ENCODE peak calls at places on chromosomes 11 and 22, in five cellular contexts. L is psoas muscle, Q is fibroblast of lung, E is neural progenitor cell, D is SK-N-SH. I is an unnamed sample.

GRCh38 chr11:107427569-107428180 is 29.9 kb downstream of the CWF19L2 start:
- DNase-seq in D (no peak), E (no peak), L (no peak), Q (peak), I (no peak)

GRCh38 chr11:45906096-45906682 is 882 bp downstream of the FREY1 start:
- DNase-seq in E (no peak), L (no peak), Q (no peak), D (no peak), I (no peak)

GRCh38 chr11:72010529-72011233 is 12.0 kb downstream of the IL18BP start:
- DNase-seq in L (no peak), Q (no peak), D (no peak), E (no peak), I (no peak)

GRCh38 chr11:43784301-43784700 is 96.3 kb upstream of the ALKBH3 start:
- DNase-seq in D (no peak), L (no peak), Q (no peak), E (no peak), I (no peak)

GRCh38 chr11:3353066-3353465 is 25.9 kb downstream of the ZNF195 start:
- DNase-seq in E (no peak), Q (no peak), D (no peak), L (no peak), I (no peak)

GRCh38 chr11:79082920-79083319 is 357.9 kb downstream of the TENM4 start:
- DNase-seq in Q (no peak), L (no peak), D (no peak), E (peak), I (no peak)

GRCh38 chr22:29290061-29290460 is 16.4 kb upstream of the GAS2L1 start:
- DNase-seq in D (no peak), Q (no peak), L (no peak), E (no peak), I (no peak)

GRCh38 chr11:131624526-131624925 is 254.1 kb downstream of the NTM start:
- DNase-seq in L (no peak), D (no peak), E (no peak), Q (peak), I (no peak)

GRCh38 chr11:123251656-123252344 is 56.8 kb upstream of the CLMP start:
- DNase-seq in Q (no peak), D (no peak), E (no peak), L (peak), I (no peak)

GRCh38 chr11:12862761-12863469 is 146.2 kb upstream of the RASSF10 start:
- DNase-seq in E (peak), L (peak), Q (peak), D (peak), I (no peak)

GRCh38 chr11:77029829-77030228 is 4.4 kb upstream of the B3GNT6 start:
- DNase-seq in E (no peak), D (no peak), Q (no peak), L (no peak), I (no peak)

GRCh38 chr22:29914165-29914564 is 31.2 kb downstream of the MTMR3 start:
- DNase-seq in L (no peak), E (no peak), Q (peak), D (peak), I (no peak)

GRCh38 chr11:28743101-28743550 is 634.9 kb downstream of the METTL15 start:
- DNase-seq in Q (peak), E (peak), D (no peak), L (no peak), I (no peak)

GRCh38 chr11:48005133-48005532 is 24.8 kb downstream of the PTPRJ start:
- DNase-seq in Q (no peak), L (no peak), D (no peak), E (no peak), I (no peak)

GRCh38 chr11:69217276-69218105 is 61.8 kb downstream of the SMIM38 start:
- DNase-seq in Q (no peak), D (peak), E (no peak), L (no peak), I (no peak)

GRCh38 chr11:2303627-2304155 is 1.9 kb downstream of the TSPAN32 start:
- DNase-seq in E (no peak), L (no peak), Q (no peak), D (peak), I (peak)

GRCh38 chr22:32478994-32479393 is 4.4 kb downstream of the FBXO7 start:
- DNase-seq in E (no peak), Q (peak), D (no peak), L (no peak), I (no peak)

GRCh38 chr11:44434191-44434590 is 124.3 kb upstream of the ALX4 start:
- DNase-seq in D (no peak), E (peak), L (no peak), Q (no peak), I (no peak)

GRCh38 chr11:61369372-61370348 is 7.5 kb downstream of the TMEM138 start:
- DNase-seq in L (peak), D (no peak), Q (peak), E (no peak), I (no peak)

GRCh38 chr11:86486261-86487030 is 111.8 kb downstream of the CCDC81 start:
- DNase-seq in D (no peak), Q (peak), E (no peak), L (no peak), I (no peak)

GRCh38 chr11:1863352-1864215 is 10.7 kb downstream of the LSP1 start:
- DNase-seq in L (peak), Q (peak), D (peak), E (peak), I (no peak)

DNA sequence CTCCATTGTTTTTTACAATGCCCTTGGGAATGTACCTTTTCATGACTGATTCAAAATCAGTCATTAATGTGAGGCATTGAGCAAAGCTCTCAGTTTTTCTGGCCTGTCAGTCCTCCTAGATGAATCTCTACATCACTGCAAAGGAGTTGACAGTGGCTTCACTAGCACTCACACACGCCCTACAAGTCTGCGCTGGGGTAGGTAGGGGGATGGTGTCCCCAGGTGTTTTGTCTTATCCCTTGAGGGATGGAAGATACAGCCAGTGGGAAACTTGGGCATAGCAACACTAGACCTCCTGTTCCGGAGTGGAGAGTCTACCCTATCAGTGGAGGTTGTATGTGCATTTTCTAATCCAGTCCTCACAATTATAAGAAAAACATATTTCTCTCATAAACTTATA is 27.0 kb downstream of the TRIM77 start:
- DNase-seq in E (no peak), D (no peak), L (no peak), Q (no peak), I (no peak)
- H3K4me3 ChIP-seq in E (no peak), D (no peak), L (no peak), Q (no peak), I (no peak)

DNA sequence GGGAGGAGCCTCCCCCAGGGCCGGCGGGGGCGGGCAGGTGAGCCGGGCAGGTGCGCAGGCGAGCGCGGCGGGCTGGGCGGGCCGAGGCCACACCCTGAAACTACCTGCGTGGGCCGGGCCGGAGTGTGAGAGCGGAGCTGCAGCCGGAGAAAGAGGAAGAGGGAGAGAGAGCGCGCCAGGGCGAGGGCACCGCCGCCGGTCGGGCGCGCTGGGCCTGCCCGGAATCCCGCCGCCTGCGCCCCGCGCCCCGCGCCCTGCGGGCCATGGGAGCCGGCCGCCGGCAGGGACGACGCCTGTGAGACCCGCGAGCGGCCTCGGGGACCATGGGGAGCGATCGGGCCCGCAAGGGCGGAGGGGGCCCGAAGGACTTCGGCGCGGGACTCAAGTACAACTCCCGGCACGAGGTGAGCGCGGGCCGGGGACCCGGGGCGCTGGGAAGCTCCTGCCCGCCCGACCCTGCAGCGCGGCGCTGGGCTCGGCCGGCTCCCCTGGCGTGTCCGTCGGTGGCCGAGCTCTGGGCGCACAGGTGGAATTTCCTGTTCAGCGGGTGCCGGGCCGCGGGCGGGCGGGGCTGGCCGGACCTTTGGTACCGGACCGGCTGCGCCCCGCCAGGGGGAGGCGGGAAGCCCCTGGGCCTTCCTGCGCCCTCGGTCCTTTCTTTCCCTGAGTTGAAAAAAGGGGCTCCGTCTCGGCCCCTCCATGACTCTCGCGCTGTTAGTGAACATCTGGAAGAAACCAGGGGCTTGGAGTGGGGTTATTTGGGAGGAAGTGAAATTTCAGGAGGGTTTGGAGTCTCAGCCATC is at the start of gene ST14:
- DNase-seq in D (peak), Q (no peak), L (no peak), E (peak), I (peak)
- H3K4me3 ChIP-seq in D (no peak), Q (no peak), L (peak), E (peak), I (peak)

GRCh38 chr11:75921808-75922207 is 106.8 kb downstream of the UVRAG start:
- DNase-seq in L (no peak), Q (no peak), D (no peak), E (no peak), I (no peak)

GRCh38 chr11:75916882-75917281 is 101.9 kb downstream of the UVRAG start:
- DNase-seq in E (no peak), Q (no peak), L (no peak), D (no peak), I (no peak)

GRCh38 chr11:75918295-75918694 is 103.3 kb downstream of the UVRAG start:
- DNase-seq in D (no peak), Q (no peak), L (no peak), E (no peak), I (no peak)

GRCh38 chr11:75920886-75921285 is 105.9 kb downstream of the UVRAG start:
- DNase-seq in E (no peak), D (no peak), Q (no peak), L (no peak), I (no peak)

DNA sequence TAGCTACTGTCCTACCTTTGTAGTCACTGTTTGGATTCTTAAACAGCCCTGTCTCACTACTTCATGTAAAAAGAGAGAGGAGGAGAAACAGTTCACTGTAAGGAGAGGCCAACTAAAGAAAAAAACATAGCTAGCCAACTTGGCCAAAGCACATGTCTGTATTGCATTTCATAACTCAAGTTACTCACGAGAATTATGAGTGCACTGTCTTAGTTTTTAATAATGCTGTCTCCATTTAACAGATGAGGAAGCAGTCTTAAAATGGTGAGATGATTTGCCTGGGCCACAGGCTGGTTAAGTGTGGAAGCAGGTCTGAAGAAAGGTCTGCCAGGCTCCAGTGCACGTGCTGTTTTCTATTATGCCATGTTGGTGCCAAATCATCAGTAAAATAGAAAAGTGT is 104.5 kb downstream of the UVRAG start:
- DNase-seq in D (no peak), E (no peak), Q (no peak), L (no peak), I (no peak)
- H3K4me3 ChIP-seq in D (no peak), E (no peak), Q (no peak), L (peak), I (no peak)

DNA sequence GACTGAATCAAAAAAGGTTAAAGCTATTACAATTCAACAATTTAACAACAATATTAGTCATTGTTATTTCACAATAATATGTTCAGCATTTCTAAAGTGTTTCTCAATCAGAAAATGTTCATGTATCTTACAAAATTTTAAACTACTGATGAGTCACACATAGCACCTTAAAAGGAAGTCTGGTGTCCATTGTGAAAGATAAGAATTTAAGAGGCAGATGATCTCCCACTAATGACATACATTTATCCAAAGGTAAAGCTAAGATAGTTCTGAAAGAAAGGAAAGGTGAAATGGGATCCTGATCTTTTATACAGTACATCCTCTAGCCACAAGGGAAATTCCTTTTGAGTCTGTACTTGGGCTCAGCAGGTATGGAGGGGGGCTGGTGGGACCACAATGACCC is 79.6 kb downstream of the MAML2 start:
- DNase-seq in E (no peak), Q (peak), L (no peak), D (no peak), I (no peak)
- H3K4me3 ChIP-seq in E (no peak), Q (no peak), L (no peak), D (no peak), I (no peak)

GRCh38 chr22:43956805-43957463 is 1.7 kb downstream of the SAMM50 start:
- DNase-seq in E (no peak), D (no peak), L (peak), Q (no peak), I (no peak)
- H3K4me3 ChIP-seq in E (peak), D (peak), L (peak), Q (no peak), I (no peak)